ENCODE peak calls at places on chromosomes 13 and 19, in seven cellular contexts. J, H, F, T, K, Y and A are unnamed samples.

GRCh38 chr13:80604094-80604493 is 263.2 kb upstream of the SPRY2 start:
- DNase-seq in F (no peak), H (no peak), J (no peak), Y (no peak), K (no peak), T (no peak), A (no peak)

GRCh38 chr19:38263696-38264485 is 482 bp upstream of the SPINT2 start:
- DNase-seq in H (no peak), F (peak), J (peak), K (peak), T (peak), Y (no peak), A (peak)

GRCh38 chr13:24192811-24193162 is 32.3 kb downstream of the SPATA13 start:
- DNase-seq in Y (no peak), H (no peak), T (no peak), K (no peak), F (no peak), J (no peak), A (no peak)

GRCh38 chr19:2629491-2630351 is 72.8 kb downstream of the GNG7 start:
- DNase-seq in J (no peak), K (no peak), F (no peak), Y (no peak), H (no peak), T (no peak), A (no peak)

GRCh38 chr13:112684041-112684440 is 5.8 kb upstream of the ATP11A start:
- DNase-seq in J (no peak), T (no peak), H (no peak), F (peak), K (no peak), Y (peak), A (no peak)

GRCh38 chr13:102680842-102681725 is 13.8 kb downstream of the METTL21C start:
- DNase-seq in J (no peak), Y (no peak), K (no peak), T (no peak), F (no peak), H (no peak), A (no peak)

GRCh38 chr13:66532146-66532545 is 698.0 kb downstream of the PCDH9 start:
- DNase-seq in K (no peak), T (no peak), F (no peak), Y (no peak), J (no peak), H (no peak), A (no peak)

GRCh38 chr13:40146586-40147240 is 491.3 kb downstream of the COG6 start:
- DNase-seq in H (peak), K (no peak), Y (no peak), F (no peak), T (no peak), J (no peak), A (no peak)

GRCh38 chr19:41689993-41690800 is 2.1 kb upstream of the CEACAM7 start:
- DNase-seq in K (no peak), Y (no peak), T (no peak), H (no peak), J (no peak), F (no peak), A (no peak)

GRCh38 chr19:4589579-4590410 is 30.3 kb upstream of the SEMA6B start:
- DNase-seq in J (no peak), F (no peak), T (peak), H (peak), Y (peak), K (no peak), A (no peak)

GRCh38 chr19:10852098-10852800 is 4.0 kb downstream of the C19orf38 start:
- DNase-seq in F (no peak), Y (no peak), K (no peak), J (no peak), H (no peak), T (no peak), A (no peak)

GRCh38 chr13:41960195-41960699 is 662 bp downstream of the VWA8 start:
- DNase-seq in F (no peak), J (peak), H (peak), Y (no peak), T (no peak), K (peak), A (no peak)

GRCh38 chr13:109211616-109212015 is 574.8 kb downstream of the IRS2 start:
- DNase-seq in K (no peak), T (no peak), H (no peak), J (no peak), Y (no peak), F (no peak), A (no peak)

GRCh38 chr19:58543826-58544590 is at the start of gene TRIM28:
- DNase-seq in F (peak), K (peak), Y (peak), H (peak), J (peak), T (peak), A (peak)

GRCh38 chr13:35995136-35995535 is 136.0 kb downstream of the DCLK1 start:
- DNase-seq in H (no peak), K (no peak), F (no peak), T (no peak), J (no peak), Y (no peak), A (no peak)

GRCh38 chr13:43021926-43022670 is 1.3 kb upstream of the DNAJC15 start:
- DNase-seq in T (no peak), K (no peak), F (no peak), H (no peak), Y (no peak), J (no peak), A (no peak)

GRCh38 chr19:42246143-42246868 is 3.9 kb upstream of the GSK3A start:
- DNase-seq in Y (peak), H (peak), F (peak), K (peak), J (no peak), T (peak), A (no peak)

GRCh38 chr13:39016789-39017188 is 21.1 kb downstream of the PROSER1 start:
- DNase-seq in T (peak), K (peak), F (no peak), Y (no peak), J (no peak), H (peak), A (no peak)
- TF ChIP-seq POLR2A in T (no peak), K (no peak), F (no peak), Y (no peak), J (no peak), H (no peak), A (no peak)

GRCh38 chr13:74134777-74135305 is 637 bp upstream of the KLF12 start:
- DNase-seq in T (peak), K (peak), Y (peak), F (peak), J (peak), H (no peak), A (peak)

GRCh38 chr13:74134226-74134776 is at the start of gene KLF12:
- DNase-seq in F (peak), K (peak), J (peak), T (peak), Y (peak), H (peak), A (peak)

GRCh38 chr13:74135306-74136088 is 1.3 kb upstream of the KLF12 start:
- DNase-seq in J (peak), T (peak), F (peak), K (peak), H (peak), Y (peak), A (peak)

GRCh38 chr13:74133657-74134201 is 475 bp downstream of the KLF12 start:
- DNase-seq in K (peak), F (peak), H (peak), J (peak), T (peak), Y (peak), A (peak)

DNA sequence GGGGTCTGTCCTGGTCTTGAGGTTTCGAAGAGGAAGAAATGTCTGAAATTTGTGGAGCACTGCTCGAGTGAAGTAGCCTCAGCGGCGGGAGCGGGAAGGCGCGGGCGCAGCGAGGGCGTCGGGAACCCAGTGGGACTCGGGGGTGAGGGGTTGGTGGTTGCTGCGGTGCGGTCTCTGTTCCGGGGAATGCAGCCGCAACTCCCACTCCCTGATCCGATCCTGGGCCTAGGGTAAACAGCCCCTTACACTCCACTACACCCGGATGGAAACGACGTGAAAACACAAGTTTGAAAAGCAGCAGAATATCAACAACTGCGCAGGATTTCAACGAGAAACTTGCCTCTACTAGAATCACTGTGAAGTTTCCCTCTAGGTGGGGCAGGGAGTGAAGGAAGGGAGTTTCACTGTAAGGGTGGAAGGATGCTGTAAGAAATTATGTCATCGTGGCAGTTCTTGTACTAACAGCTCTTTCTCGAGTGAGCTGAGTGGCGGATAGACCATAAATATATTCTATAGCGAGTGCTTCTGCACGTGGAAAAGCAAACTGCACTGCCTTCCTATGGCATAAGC is 2.0 kb upstream of the KLF12 start:
- DNase-seq in H (peak), J (no peak), F (peak), T (no peak), Y (no peak), K (peak), A (no peak)
- TF ChIP-seq POLR2AphosphoS5 in H (no peak), J (no peak), F (no peak), T (no peak), Y (no peak), K (no peak), A (no peak)

GRCh38 chr13:110832205-110832479 is 82.7 kb downstream of the ANKRD10 start:
- DNase-seq in J (no peak), K (no peak), F (no peak), Y (no peak), T (no peak), H (no peak), A (no peak)

GRCh38 chr13:110832531-110832930 is 82.3 kb downstream of the ANKRD10 start:
- DNase-seq in J (no peak), H (no peak), F (no peak), Y (no peak), K (no peak), T (no peak), A (peak)

GRCh38 chr13:110835721-110836599 is 78.9 kb downstream of the ANKRD10 start:
- DNase-seq in T (no peak), Y (no peak), J (no peak), H (no peak), F (no peak), K (no peak), A (no peak)

GRCh38 chr13:110836600-110836903 is 78.3 kb downstream of the ANKRD10 start:
- DNase-seq in Y (no peak), H (no peak), K (no peak), J (no peak), T (no peak), F (no peak), A (no peak)

GRCh38 chr13:110834572-110834971 is 80.3 kb downstream of the ANKRD10 start:
- DNase-seq in Y (no peak), T (no peak), J (no peak), F (no peak), K (no peak), H (no peak), A (no peak)
- TF ChIP-seq POLR2A in Y (no peak), T (no peak), J (no peak), F (no peak), K (no peak), H (no peak), A (no peak)

GRCh38 chr19:45643927-45644771 is 5.0 kb upstream of the EML2 start:
- DNase-seq in T (no peak), J (no peak), K (no peak), H (no peak), Y (no peak), F (no peak), A (no peak)

GRCh38 chr19:45643024-45643926 is 4.1 kb upstream of the EML2 start:
- DNase-seq in J (peak), Y (peak), K (peak), H (peak), T (peak), F (peak), A (peak)

GRCh38 chr19:45646345-45646698 is 7.1 kb upstream of the EML2 start:
- DNase-seq in T (no peak), F (no peak), Y (no peak), K (no peak), H (peak), J (no peak), A (no peak)

GRCh38 chr19:45645068-45645630 is 6.0 kb upstream of the EML2 start:
- DNase-seq in F (no peak), K (no peak), Y (no peak), J (no peak), T (no peak), H (no peak), A (no peak)

DNA sequence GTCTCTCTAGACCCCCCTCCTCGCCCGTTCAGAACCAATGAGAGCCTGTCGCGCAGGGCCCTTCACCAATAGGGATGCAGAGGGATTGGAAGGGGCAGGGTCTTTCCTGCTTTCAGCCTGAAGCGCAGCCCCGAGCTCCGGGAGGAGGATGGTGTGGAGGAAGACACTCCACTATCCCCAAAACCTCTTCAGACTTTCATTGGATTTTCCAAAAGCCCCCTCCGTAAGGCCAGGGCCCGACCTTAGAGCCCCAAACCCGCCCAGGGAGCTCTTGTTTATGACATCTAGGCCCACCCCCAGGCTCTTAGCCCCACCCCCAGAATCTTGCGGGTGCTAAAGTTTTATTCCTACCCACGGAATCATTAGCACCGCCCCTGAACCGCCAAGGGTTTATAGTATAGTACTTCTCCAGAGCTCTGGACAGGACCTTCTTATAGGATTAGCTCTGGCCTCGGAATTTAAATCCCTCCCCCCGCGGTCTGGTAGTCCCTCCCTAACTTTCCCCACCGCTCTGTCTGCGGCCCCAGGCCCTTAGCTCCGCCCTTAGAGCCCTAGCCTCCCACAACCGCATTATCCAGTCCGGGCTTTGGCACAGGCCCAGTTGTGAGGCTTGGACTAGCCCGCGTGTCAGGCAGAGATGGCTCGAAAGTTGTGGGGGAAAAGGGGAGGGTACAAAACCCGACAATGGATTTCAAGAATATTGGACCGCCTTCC is 6.6 kb upstream of the EML2 start:
- DNase-seq in J (peak), H (peak), K (peak), T (peak), F (peak), Y (peak), A (no peak)
- TF ChIP-seq POLR2AphosphoS5 in J (no peak), H (no peak), K (no peak), T (no peak), F (no peak), Y (no peak), A (no peak)

DNA sequence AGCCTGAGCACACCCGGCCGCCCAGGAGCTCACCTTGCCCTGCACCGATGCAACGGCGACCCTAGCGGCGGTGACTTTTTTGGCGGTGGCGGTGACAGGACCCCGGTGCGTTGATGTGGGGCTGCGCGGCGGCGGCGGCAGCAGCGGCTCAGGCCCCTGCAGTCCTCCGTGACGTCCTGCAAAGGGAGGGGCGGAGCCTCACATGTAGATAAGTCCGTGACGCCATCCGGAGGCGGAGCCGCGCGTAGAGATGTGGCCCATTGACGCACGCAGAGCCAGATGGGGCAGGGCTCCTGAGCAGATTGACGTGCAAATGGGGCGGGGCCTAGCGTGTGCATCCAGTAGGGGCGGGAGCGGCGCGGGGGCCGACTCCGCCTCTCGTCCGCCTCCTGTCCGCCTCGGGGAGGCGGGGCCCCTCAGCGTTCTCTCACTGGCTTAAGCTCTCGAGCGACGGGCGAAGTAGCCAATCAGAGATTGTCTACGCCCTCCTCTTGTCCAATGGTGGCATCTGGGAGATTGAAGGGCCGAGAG is at the start of gene RAB3A:
- DNase-seq in J (peak), H (peak), F (peak), Y (peak), T (peak), K (peak), A (peak)
- TF ChIP-seq POLR2A in J (peak), H (no peak), F (no peak), Y (no peak), T (no peak), K (peak), A (peak)

GRCh38 chr19:33298146-33298911 is 4.0 kb downstream of the CEBPA start:
- DNase-seq in H (no peak), K (peak), F (peak), Y (peak), T (no peak), J (peak), A (peak)
- TF ChIP-seq POLR2AphosphoS5 in H (no peak), K (no peak), F (no peak), Y (no peak), T (no peak), J (no peak), A (no peak)